ENCODE peak calls at places on chromosome 5, in four cellular contexts. X is stimulated activated CD8-positive, alpha-beta memory T cell treated with anti-CD3 and anti-CD28 coated beads, Interleukin-4, amount 100 ng/mL, for 4 hours; K is activated CD4-positive, alpha-beta memory T cell treated with anti-CD3 and anti-CD28 coated beads, Interleukin-2, amount 10 ng/mL, durations not matched to agents 7 days and 5 days; H is activated effector memory CD4-positive, alpha-beta T cell treated with anti-CD3 and anti-CD28 coated beads, Interleukin-2, amount 50 U/mL, for 16 hours. V is an unnamed sample.

GRCh38 chr5:171315386-171315891 is 6.4 kb downstream of the TLX3 start:
- DNase-seq in H (peak; percentile 48), K (no peak), X (no peak), V (no peak)

GRCh38 chr5:53291528-53291927 is 182.0 kb upstream of the MOCS2 start:
- DNase-seq in K (no peak), H (no peak), X (no peak), V (no peak)

GRCh38 chr5:54656261-54656728 is 138.7 kb downstream of the SNX18 start:
- DNase-seq in H (no peak), X (no peak), K (no peak), V (no peak)

GRCh38 chr5:140642718-140643117 is 3.5 kb downstream of the TMCO6 start:
- DNase-seq in X (no peak), H (no peak), K (no peak), V (no peak)

GRCh38 chr5:32531885-32532520 is 53.4 kb upstream of the SUB1 start:
- DNase-seq in X (no peak), K (peak; percentile 73), H (peak; percentile 85), V (no peak)

GRCh38 chr5:173486355-173486754 is 130.1 kb downstream of the BOD1 start:
- DNase-seq in X (no peak), H (no peak), K (no peak), V (no peak)

GRCh38 chr5:6899215-6899614 is 186.0 kb downstream of the TENT4A start:
- DNase-seq in H (no peak), X (no peak), K (no peak), V (no peak)

GRCh38 chr5:169121631-169122420 is 179.1 kb downstream of the SLIT3 start:
- DNase-seq in H (no peak), X (no peak), K (no peak), V (no peak)

GRCh38 chr5:10987881-10988504 is 227.0 kb upstream of the DAP start:
- DNase-seq in X (peak; percentile 12), H (peak; percentile 86), K (peak; percentile 66), V (no peak)

GRCh38 chr5:122099060-122099790 is 21.2 kb upstream of the LOX start:
- DNase-seq in K (no peak), X (no peak), H (no peak), V (no peak)

GRCh38 chr5:17132444-17133083 is 84.9 kb upstream of the BASP1 start:
- DNase-seq in H (no peak), X (no peak), K (no peak), V (no peak)

V was measured in thoracic aorta.